ENCODE peak calls at places on chromosomes 4 and X, in seven cellular contexts. P, D, N, O, Y, L and M are unnamed samples.

GRCh38 chr4:188976644-188977115 is 837.4 kb downstream of the TRIML1 start:
- DNase-seq in L (no peak), N (peak), D (no peak), P (peak), O (no peak), Y (no peak), M (no peak)

GRCh38 chr4:123325241-123325681 is 71.3 kb upstream of the SPRY1 start:
- DNase-seq in O (no peak), L (no peak), P (peak), Y (no peak), D (no peak), N (no peak), M (no peak)

GRCh38 chrX:49163555-49164419 is 1.2 kb downstream of the MAGIX start:
- DNase-seq in Y (peak), P (peak), D (peak), O (peak), L (peak), N (peak), M (peak)

GRCh38 chr4:126738926-126739325 is 893.8 kb upstream of the INTU start:
- DNase-seq in N (no peak), D (no peak), L (no peak), Y (no peak), P (no peak), O (no peak), M (no peak)

GRCh38 chr4:141391293-141391692 is 170.6 kb downstream of the ZNF330 start:
- DNase-seq in P (no peak), D (no peak), N (no peak), O (no peak), Y (no peak), L (no peak), M (no peak)

GRCh38 chr4:101961144-101961543 is 170.6 kb downstream of the BANK1 start:
- DNase-seq in L (no peak), N (no peak), D (no peak), Y (no peak), P (peak), O (no peak), M (peak)

GRCh38 chr4:135833529-135833928 is 1631.9 kb upstream of the PABPC4L start:
- DNase-seq in O (no peak), L (no peak), D (no peak), N (no peak), P (no peak), Y (no peak), M (no peak)

GRCh38 chrX:151416521-151417048 is 19.6 kb downstream of the VMA21 start:
- DNase-seq in P (no peak), L (no peak), N (no peak), O (no peak), D (no peak), Y (no peak), M (no peak)

GRCh38 chr4:139556735-139557505 is 901 bp upstream of the SETD7 start:
- DNase-seq in Y (peak), D (no peak), O (peak), N (peak), L (peak), P (peak), M (peak)

GRCh38 chr4:71406459-71406963 is 67.7 kb downstream of the SLC4A4 start:
- DNase-seq in N (no peak), P (no peak), Y (no peak), O (no peak), L (no peak), D (peak), M (no peak)

GRCh38 chrX:55450259-55450658 is 1.7 kb upstream of the MAGEH1 start:
- DNase-seq in N (no peak), L (no peak), O (no peak), D (peak), P (peak), Y (no peak), M (peak)

GRCh38 chr4:4860381-4860802 is 927 bp downstream of the MSX1 start:
- DNase-seq in P (no peak), O (no peak), L (no peak), D (peak), Y (no peak), N (peak), M (no peak)

GRCh38 chr4:147683172-147683571 is 791 bp downstream of the PRMT9 start:
- DNase-seq in P (peak), D (peak), N (no peak), Y (no peak), O (no peak), L (no peak), M (peak)

GRCh38 chr4:82124365-82124764 is 249.4 kb downstream of the HNRNPD start:
- DNase-seq in L (no peak), P (no peak), Y (no peak), O (no peak), N (no peak), D (no peak), M (peak)

GRCh38 chr4:3800351-3800750 is 34.2 kb downstream of the ADRA2C start:
- DNase-seq in P (no peak), O (no peak), Y (no peak), L (no peak), N (no peak), D (no peak), M (no peak)